ENCODE peak calls at places on chromosomes 13 and 19, in six cellular contexts. One of them, this sample, is unnamed.

GRCh38 chr13:113777311-113778260 is 18.6 kb downstream of the TMEM255B start:
- DNase-seq in HepG2: no peak
- DNase-seq in SK-N-SH: no peak
- DNase-seq in GM12878: no peak
- DNase-seq in K562: peak
- DNase-seq in A549: no peak
- DNase-seq in this sample: no peak

GRCh38 chr19:13689050-13689449 is 75.3 kb upstream of the MRI1 start:
- DNase-seq in HepG2: peak
- DNase-seq in GM12878: peak
- DNase-seq in K562: peak
- DNase-seq in SK-N-SH: peak
- DNase-seq in A549: no peak
- DNase-seq in this sample: no peak

GRCh38 chr13:91355099-91355825 is 7.8 kb downstream of the MIR17HG start:
- DNase-seq in HepG2: no peak
- DNase-seq in K562: no peak
- DNase-seq in SK-N-SH: no peak
- DNase-seq in A549: no peak
- DNase-seq in GM12878: no peak
- DNase-seq in this sample: no peak

GRCh38 chr19:28932446-28932845 is 280.5 kb downstream of the UQCRFS1 start:
- DNase-seq in GM12878: no peak
- DNase-seq in A549: no peak
- DNase-seq in HepG2: no peak
- DNase-seq in SK-N-SH: no peak
- DNase-seq in K562: no peak
- DNase-seq in this sample: no peak

GRCh38 chr19:41821003-41821735 is 23.3 kb downstream of the LYPD4 start:
- DNase-seq in K562: peak
- DNase-seq in HepG2: peak
- DNase-seq in GM12878: peak
- DNase-seq in SK-N-SH: peak
- DNase-seq in A549: peak
- DNase-seq in this sample: peak

GRCh38 chr19:18422530-18423191 is 3.5 kb downstream of the SSBP4 start:
- DNase-seq in A549: no peak
- DNase-seq in K562: no peak
- DNase-seq in HepG2: no peak
- DNase-seq in GM12878: no peak
- DNase-seq in SK-N-SH: no peak
- DNase-seq in this sample: no peak

GRCh38 chr19:37955986-37956385 is 49.0 kb downstream of the SIPA1L3 start:
- DNase-seq in SK-N-SH: no peak
- DNase-seq in HepG2: no peak
- DNase-seq in A549: no peak
- DNase-seq in GM12878: no peak
- DNase-seq in K562: no peak
- DNase-seq in this sample: no peak

GRCh38 chr13:91126806-91127205 is 220.7 kb upstream of the MIR17HG start:
- DNase-seq in K562: no peak
- DNase-seq in SK-N-SH: no peak
- DNase-seq in HepG2: no peak
- DNase-seq in A549: no peak
- DNase-seq in GM12878: no peak
- DNase-seq in this sample: no peak

GRCh38 chr19:14369399-14370168 is 11.7 kb upstream of the ADGRE5 start:
- DNase-seq in A549: no peak
- DNase-seq in SK-N-SH: no peak
- DNase-seq in HepG2: no peak
- DNase-seq in GM12878: no peak
- DNase-seq in K562: no peak
- DNase-seq in this sample: no peak

GRCh38 chr13:77415253-77416127 is 88.6 kb upstream of the MYCBP2 start:
- DNase-seq in HepG2: no peak
- DNase-seq in K562: no peak
- DNase-seq in A549: no peak
- DNase-seq in SK-N-SH: peak
- DNase-seq in GM12878: peak
- DNase-seq in this sample: no peak

GRCh38 chr19:4065430-4066175 is 1.1 kb downstream of the ZBTB7A start:
- DNase-seq in GM12878: peak
- DNase-seq in HepG2: peak
- DNase-seq in K562: peak
- DNase-seq in SK-N-SH: peak
- DNase-seq in A549: peak
- DNase-seq in this sample: peak
- TF ChIP-seq CHD2 in GM12878: peak
- TF ChIP-seq CHD2 in HepG2: peak
- TF ChIP-seq CHD2 in K562: peak
- TF ChIP-seq CHD2 in SK-N-SH: no peak
- TF ChIP-seq CHD2 in A549: no peak
- TF ChIP-seq CHD2 in this sample: peak

GRCh38 chr13:93151277-93151676 is 75.3 kb upstream of the GPC6 start:
- DNase-seq in SK-N-SH: no peak
- DNase-seq in A549: no peak
- DNase-seq in HepG2: no peak
- DNase-seq in GM12878: no peak
- DNase-seq in K562: no peak
- DNase-seq in this sample: no peak
- TF ChIP-seq CHD2 in SK-N-SH: no peak
- TF ChIP-seq CHD2 in A549: no peak
- TF ChIP-seq CHD2 in HepG2: no peak
- TF ChIP-seq CHD2 in GM12878: no peak
- TF ChIP-seq CHD2 in K562: no peak
- TF ChIP-seq CHD2 in this sample: no peak

GRCh38 chr13:40406405-40407138 is 259.9 kb downstream of the FOXO1 start:
- DNase-seq in HepG2: peak
- DNase-seq in A549: peak
- DNase-seq in GM12878: no peak
- DNase-seq in SK-N-SH: no peak
- DNase-seq in K562: no peak
- DNase-seq in this sample: no peak
- TF ChIP-seq CHD2 in HepG2: no peak
- TF ChIP-seq CHD2 in A549: no peak
- TF ChIP-seq CHD2 in GM12878: no peak
- TF ChIP-seq CHD2 in SK-N-SH: no peak
- TF ChIP-seq CHD2 in K562: no peak
- TF ChIP-seq CHD2 in this sample: no peak

GRCh38 chr19:3375221-3376088 is 9.1 kb downstream of the NFIC start:
- DNase-seq in SK-N-SH: peak
- DNase-seq in K562: peak
- DNase-seq in HepG2: no peak
- DNase-seq in GM12878: no peak
- DNase-seq in A549: no peak
- DNase-seq in this sample: no peak
- TF ChIP-seq CHD2 in SK-N-SH: no peak
- TF ChIP-seq CHD2 in K562: no peak
- TF ChIP-seq CHD2 in HepG2: no peak
- TF ChIP-seq CHD2 in GM12878: no peak
- TF ChIP-seq CHD2 in A549: no peak
- TF ChIP-seq CHD2 in this sample: no peak